ENCODE peak calls at places on chromosome 18, in four cellular contexts. D, Y, S and J are unnamed samples.

GRCh38 chr18:35283923-35284794 is 5.9 kb downstream of the ZSCAN30 start:
- DNase-seq in S (no peak), Y (no peak), D (no peak), J (no peak)

GRCh38 chr18:8610442-8610801 is 1.2 kb downstream of the RAB12 start:
- DNase-seq in S (no peak), Y (no peak), D (peak; percentile 14), J (no peak)

GRCh38 chr18:68148862-68149261 is 566.0 kb downstream of the TMX3 start:
- DNase-seq in D (no peak), S (no peak), Y (no peak), J (no peak)

GRCh38 chr18:73842795-73843394 is 304.7 kb downstream of the FBXO15 start:
- DNase-seq in Y (peak; percentile 4), D (peak; percentile 25), S (peak; percentile 4), J (peak; percentile 22)

GRCh38 chr18:42477261-42477660 is 522.2 kb downstream of the PIK3C3 start:
- DNase-seq in S (no peak), D (no peak), Y (no peak), J (no peak)

GRCh38 chr18:21918693-21919092 is 178.1 kb downstream of the MIB1 start:
- DNase-seq in Y (no peak), D (no peak), S (no peak), J (no peak)

GRCh38 chr18:70292628-70293027 is 3.8 kb downstream of the SOCS6 start:
- DNase-seq in Y (no peak), S (no peak), D (peak; percentile 53), J (no peak)

GRCh38 chr18:78406743-78407455 is 572.7 kb upstream of the SALL3 start:
- DNase-seq in S (no peak), D (peak; percentile 17), Y (no peak), J (no peak)

GRCh38 chr18:68826111-68826510 is 28.2 kb downstream of the CCDC102B start:
- DNase-seq in D (no peak), S (no peak), Y (no peak), J (no peak)

GRCh38 chr18:25298853-25299274 is 53.1 kb downstream of the ZNF521 start:
- DNase-seq in Y (no peak), D (no peak), S (no peak), J (peak; percentile 25)

DNA sequence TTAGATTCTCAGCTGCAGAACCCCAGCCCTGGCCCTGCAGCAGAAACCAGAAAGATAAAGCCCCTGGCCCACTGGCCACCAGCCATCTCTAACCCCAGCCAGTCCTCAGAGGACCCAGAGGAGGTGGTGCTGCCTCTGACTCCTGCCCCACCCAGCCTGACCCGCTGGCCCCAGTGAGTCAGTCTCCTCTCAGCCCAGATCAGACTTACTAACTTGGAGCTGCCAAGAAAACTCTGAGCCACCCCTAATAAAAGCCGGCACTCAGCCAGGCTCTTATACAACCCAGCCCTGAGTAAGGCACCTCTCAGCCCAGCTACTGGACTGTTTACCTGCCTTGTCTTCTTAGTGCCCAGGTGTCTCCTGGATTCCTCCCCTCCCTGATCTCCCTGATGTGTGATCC is 2.0 kb downstream of the SLC14A2 start:
- DNase-seq in S (no peak), Y (peak; percentile 48), D (peak; percentile 91), J (no peak)
- TF ChIP-seq POLR2AphosphoS5 in S (no peak), Y (no peak), D (no peak), J (no peak)

GRCh38 chr18:59055345-59056032 is 84.2 kb upstream of the SEC11C start:
- DNase-seq in S (no peak), D (no peak), Y (no peak), J (no peak)

GRCh38 chr18:59056706-59057492 is 82.8 kb upstream of the SEC11C start:
- DNase-seq in S (peak; percentile 36), D (peak; percentile 83), Y (peak; percentile 51), J (no peak)

GRCh38 chr18:59057493-59057795 is 82.2 kb upstream of the SEC11C start:
- DNase-seq in S (no peak), D (no peak), Y (no peak), J (no peak)

GRCh38 chr18:59052965-59053960 is 86.4 kb upstream of the SEC11C start:
- DNase-seq in D (no peak), S (no peak), Y (no peak), J (no peak)

DNA sequence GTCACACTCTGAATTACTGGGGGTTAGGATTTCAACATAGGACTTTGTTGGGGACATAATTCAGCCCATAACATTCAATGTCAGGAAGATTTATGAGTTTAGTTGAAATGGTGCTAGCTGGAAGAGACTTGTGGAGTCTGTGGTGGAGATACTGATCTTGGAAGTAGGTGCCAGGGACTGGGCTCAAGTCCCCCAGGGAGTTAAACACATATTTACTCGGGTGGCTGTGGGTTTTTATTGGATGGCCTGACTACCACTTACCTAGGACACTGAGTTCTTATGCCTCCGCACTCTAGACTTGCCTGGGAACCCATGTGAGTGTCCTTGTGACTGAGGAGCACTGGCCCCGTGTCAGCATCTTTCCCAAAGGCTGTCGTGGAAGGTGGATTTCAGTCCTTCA is 84.8 kb upstream of the SEC11C start:
- DNase-seq in D (no peak), Y (no peak), S (no peak), J (no peak)
- TF ChIP-seq POLR2AphosphoS5 in D (no peak), Y (no peak), S (no peak), J (no peak)

GRCh38 chr18:37403788-37404187 is 161.8 kb downstream of the CELF4 start:
- DNase-seq in Y (no peak), S (no peak), D (no peak), J (no peak)
- TF ChIP-seq POLR2AphosphoS5 in Y (no peak), S (no peak), D (no peak), J (no peak)

DNA sequence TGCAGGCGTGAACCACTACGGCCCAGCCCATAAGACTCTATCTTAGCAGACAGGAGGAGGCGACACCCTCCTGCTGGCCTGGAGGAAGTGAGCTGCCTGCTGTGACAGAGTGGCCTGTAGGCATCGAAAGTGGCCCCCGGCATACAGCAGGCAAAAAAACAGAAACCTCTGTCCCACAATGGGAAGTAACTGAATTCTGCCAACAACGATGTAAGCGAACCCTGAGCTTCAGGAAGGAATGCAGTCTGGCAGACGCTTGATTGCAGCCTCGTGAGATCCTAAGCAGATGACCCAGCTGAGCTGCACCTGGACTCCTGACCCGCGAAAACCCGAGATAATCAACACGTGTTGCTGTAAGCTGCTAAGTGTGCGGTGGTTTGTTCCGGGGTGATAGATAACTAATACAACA is 13.6 kb downstream of the MRO start:
- DNase-seq in S (peak; percentile 41), D (peak; percentile 28), Y (no peak), J (no peak)
- TF ChIP-seq POLR2AphosphoS5 in S (no peak), D (no peak), Y (no peak), J (no peak)

DNA sequence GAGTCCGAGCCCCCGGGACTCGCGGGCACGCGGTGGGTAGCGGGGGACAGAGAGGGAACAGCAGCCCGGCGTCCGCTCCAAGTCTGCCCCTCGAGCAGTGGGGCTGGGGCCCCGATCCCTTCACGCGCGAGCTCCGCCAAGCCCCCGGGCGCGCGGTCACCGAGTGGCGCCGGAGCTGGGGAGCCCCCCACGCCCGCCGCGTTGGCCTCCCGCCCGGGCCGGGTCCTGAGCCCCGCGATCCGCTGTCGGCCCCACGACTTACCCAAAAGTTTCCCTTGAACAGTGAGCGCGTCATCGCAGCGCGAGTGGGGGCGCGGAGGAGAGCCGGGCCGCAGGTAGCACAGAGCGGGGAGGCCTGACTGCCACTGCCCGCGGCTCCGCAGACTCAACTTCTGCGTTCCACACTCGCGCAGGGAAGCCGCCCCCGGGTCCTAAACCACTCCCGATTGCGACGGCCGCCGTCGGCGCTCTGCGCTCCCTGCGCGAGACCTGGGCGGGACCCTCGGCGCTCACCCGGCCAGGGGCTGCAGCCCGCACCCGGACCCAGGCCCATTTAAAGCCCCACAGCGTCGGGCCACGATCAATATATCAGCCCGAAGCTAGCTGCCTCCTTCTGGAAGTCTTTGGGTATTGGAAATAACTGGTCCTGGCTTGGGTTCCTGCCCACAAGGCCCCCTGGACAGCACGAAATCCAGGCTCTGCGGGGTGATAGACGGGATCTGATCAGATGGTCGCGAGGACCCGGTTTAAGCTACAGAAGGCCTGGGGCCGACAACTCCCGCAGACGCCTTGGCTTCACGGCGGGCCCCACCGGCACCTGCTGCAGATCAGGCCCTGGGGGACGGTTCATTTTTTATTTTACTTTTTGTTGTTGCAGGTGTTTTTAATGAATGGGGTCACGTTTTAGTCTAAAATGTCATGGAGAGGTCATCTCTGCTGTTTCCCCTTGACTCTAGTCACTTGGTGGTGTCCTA is at the start of gene PSTPIP2:
- DNase-seq in Y (peak; percentile 22), D (peak; percentile 71), S (no peak), J (no peak)
- TF ChIP-seq POLR2AphosphoS5 in Y (peak; percentile 71), D (peak; percentile 22), S (no peak), J (no peak)

GRCh38 chr18:48949051-48949605 is 1.6 kb downstream of the SMAD7 start:
- DNase-seq in S (no peak), D (peak; percentile 82), Y (no peak), J (no peak)
- TF ChIP-seq POLR2AphosphoS5 in S (no peak), D (peak; percentile 22), Y (no peak), J (no peak)

GRCh38 chr18:63850636-63851035 is 36.9 kb upstream of the SERPINB2 start:
- DNase-seq in Y (no peak), S (no peak), D (no peak), J (no peak)

GRCh38 chr18:63844254-63844653 is 43.3 kb upstream of the SERPINB2 start:
- DNase-seq in S (no peak), Y (peak; percentile 31), D (no peak), J (no peak)

GRCh38 chr18:63843008-63843407 is 44.5 kb upstream of the SERPINB2 start:
- DNase-seq in Y (no peak), D (no peak), S (no peak), J (no peak)

GRCh38 chr18:63850010-63850409 is 37.5 kb upstream of the SERPINB2 start:
- DNase-seq in S (peak; percentile 41), Y (peak; percentile 32), D (no peak), J (no peak)

GRCh38 chr18:63848159-63848558 is 39.3 kb upstream of the SERPINB2 start:
- DNase-seq in S (peak; percentile 39), Y (peak; percentile 66), D (no peak), J (no peak)
- TF ChIP-seq POLR2AphosphoS5 in S (no peak), Y (no peak), D (no peak), J (no peak)

GRCh38 chr18:31061945-31062344 is 19.4 kb upstream of the DSC3 start:
- DNase-seq in S (no peak), Y (no peak), D (no peak), J (no peak)
- TF ChIP-seq POLR2AphosphoS5 in S (no peak), Y (no peak), D (no peak), J (no peak)

GRCh38 chr18:51890762-51891161 is 449.2 kb upstream of the DCC start:
- DNase-seq in S (no peak), D (peak; percentile 49), Y (no peak), J (peak; percentile 15)
- TF ChIP-seq POLR2AphosphoS5 in S (no peak), D (no peak), Y (no peak), J (no peak)